ENCODE peak calls at places on chromosomes 3 and 15, in four cellular contexts. One of them, this sample, is unnamed.
A peak's percentile ranks its signal among the peaks of the same experiment; 100 is the strongest.

GRCh38 chr3:31391150-31391549 is 141.6 kb upstream of the STT3B start:
- DNase-seq in astrocyte of the cerebellum: no peak
- DNase-seq in PC-9: no peak
- DNase-seq in right atrium auricular region: no peak
- DNase-seq in this sample: no peak

GRCh38 chr3:55721716-55722484 is 234.8 kb upstream of the WNT5A start:
- DNase-seq in astrocyte of the cerebellum: peak; percentile 33
- DNase-seq in right atrium auricular region: no peak
- DNase-seq in PC-9: peak; percentile 53
- DNase-seq in this sample: no peak

GRCh38 chr15:35963316-35963715 is 417.4 kb upstream of the DPH6 start:
- DNase-seq in PC-9: no peak
- DNase-seq in right atrium auricular region: no peak
- DNase-seq in astrocyte of the cerebellum: no peak
- DNase-seq in this sample: peak; percentile 55

GRCh38 chr3:51934991-51935885 is 6.5 kb downstream of the RRP9 start:
- DNase-seq in PC-9: no peak
- DNase-seq in astrocyte of the cerebellum: no peak
- DNase-seq in right atrium auricular region: peak; percentile 55
- DNase-seq in this sample: no peak

GRCh38 chr3:194250104-194251002 is 100.8 kb downstream of the CPN2 start:
- DNase-seq in astrocyte of the cerebellum: no peak
- DNase-seq in right atrium auricular region: no peak
- DNase-seq in PC-9: no peak
- DNase-seq in this sample: no peak

GRCh38 chr3:166837535-166837934 is 542.6 kb downstream of the ZBBX start:
- DNase-seq in PC-9: no peak
- DNase-seq in astrocyte of the cerebellum: no peak
- DNase-seq in right atrium auricular region: no peak
- DNase-seq in this sample: no peak

GRCh38 chr3:133269393-133269792 is 130.5 kb upstream of the BFSP2 start:
- DNase-seq in astrocyte of the cerebellum: no peak
- DNase-seq in right atrium auricular region: no peak
- DNase-seq in PC-9: no peak
- DNase-seq in this sample: no peak

GRCh38 chr15:98727115-98728040 is 79.0 kb downstream of the IGF1R start:
- DNase-seq in right atrium auricular region: peak; percentile 96
- DNase-seq in PC-9: peak; percentile 97
- DNase-seq in astrocyte of the cerebellum: peak; percentile 87
- DNase-seq in this sample: peak; percentile 78

GRCh38 chr3:81713018-81713417 is 48.4 kb downstream of the GBE1 start:
- DNase-seq in astrocyte of the cerebellum: no peak
- DNase-seq in right atrium auricular region: no peak
- DNase-seq in PC-9: no peak
- DNase-seq in this sample: no peak

GRCh38 chr3:33146791-33147445 is 33.1 kb downstream of the CRTAP start:
- DNase-seq in right atrium auricular region: no peak
- DNase-seq in astrocyte of the cerebellum: peak; percentile 67
- DNase-seq in PC-9: no peak
- DNase-seq in this sample: peak; percentile 73

GRCh38 chr15:58761010-58761388 is 10.1 kb upstream of the MINDY2 start:
- DNase-seq in right atrium auricular region: no peak
- DNase-seq in astrocyte of the cerebellum: no peak
- DNase-seq in PC-9: no peak
- DNase-seq in this sample: no peak

GRCh38 chr3:162224736-162225135 is 728.1 kb downstream of the OTOL1 start:
- DNase-seq in PC-9: no peak
- DNase-seq in right atrium auricular region: no peak
- DNase-seq in astrocyte of the cerebellum: no peak
- DNase-seq in this sample: peak; percentile 28

GRCh38 chr15:64685230-64685886 is 90.0 kb downstream of the RBPMS2 start:
- DNase-seq in right atrium auricular region: no peak
- DNase-seq in PC-9: no peak
- DNase-seq in astrocyte of the cerebellum: no peak
- DNase-seq in this sample: no peak

GRCh38 chr15:72342385-72342784 is 22.4 kb upstream of the CELF6 start:
- DNase-seq in PC-9: no peak
- DNase-seq in astrocyte of the cerebellum: no peak
- DNase-seq in right atrium auricular region: no peak
- DNase-seq in this sample: no peak

GRCh38 chr3:107068980-107069379 is 308.3 kb upstream of the CCDC54 start:
- DNase-seq in right atrium auricular region: no peak
- DNase-seq in PC-9: no peak
- DNase-seq in astrocyte of the cerebellum: peak; percentile 70
- DNase-seq in this sample: peak; percentile 97

DNA sequence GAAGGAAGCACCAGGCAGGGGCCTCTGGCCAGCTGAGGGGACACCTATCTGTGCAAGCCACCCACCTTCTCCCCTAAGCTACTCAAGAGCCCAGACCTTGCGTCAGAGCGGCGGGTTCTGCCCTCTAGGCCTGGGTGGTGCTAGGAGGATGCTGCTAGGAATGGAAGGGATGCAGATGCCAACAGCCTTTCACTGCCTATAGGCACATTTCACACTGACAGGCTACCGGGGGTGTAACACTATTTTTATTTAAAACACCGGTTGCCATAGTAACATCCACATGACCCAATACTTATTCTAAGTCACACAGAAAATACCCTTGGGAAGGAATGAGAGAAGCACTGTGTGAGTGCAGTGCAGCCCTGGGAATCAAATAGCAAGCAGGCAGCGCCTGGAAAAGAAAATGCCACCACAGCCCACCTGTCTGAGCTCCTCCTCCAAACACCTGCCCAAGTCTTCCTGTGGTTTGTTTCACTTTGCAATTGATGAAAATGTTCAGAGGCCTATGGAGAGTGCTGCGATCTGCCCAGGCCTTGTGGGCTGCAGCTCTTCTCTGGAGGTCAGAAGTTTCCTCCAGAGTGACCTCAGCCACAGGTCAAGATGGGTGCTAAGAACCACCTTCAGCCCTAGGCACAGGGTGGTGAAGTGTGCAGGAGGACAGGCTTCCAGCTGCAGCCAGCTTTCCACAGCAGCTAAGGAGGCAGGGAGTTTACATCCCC is 113.5 kb upstream of the TOPAZ1 start:
- DNase-seq in astrocyte of the cerebellum: no peak
- DNase-seq in right atrium auricular region: no peak
- DNase-seq in PC-9: no peak
- DNase-seq in this sample: no peak
- H3K4me3 ChIP-seq in astrocyte of the cerebellum: no peak overlapping the region
- H3K4me3 ChIP-seq in right atrium auricular region: no peak overlapping the region
- H3K4me3 ChIP-seq in PC-9: no peak overlapping the region
- H3K4me3 ChIP-seq in this sample: no peak overlapping the region

GRCh38 chr15:68208641-68209240 is 3.6 kb upstream of the CALML4 start:
- DNase-seq in astrocyte of the cerebellum: no peak
- DNase-seq in PC-9: no peak
- DNase-seq in right atrium auricular region: no peak
- DNase-seq in this sample: no peak
- H3K4me3 ChIP-seq in astrocyte of the cerebellum: no peak overlapping the region
- H3K4me3 ChIP-seq in PC-9: no peak overlapping the region
- H3K4me3 ChIP-seq in right atrium auricular region: no peak overlapping the region
- H3K4me3 ChIP-seq in this sample: no peak overlapping the region

GRCh38 chr15:55254916-55255679 is 34.5 kb downstream of the RAB27A start:
- DNase-seq in right atrium auricular region: no peak
- DNase-seq in astrocyte of the cerebellum: no peak
- DNase-seq in PC-9: no peak
- DNase-seq in this sample: no peak
- H3K4me3 ChIP-seq in right atrium auricular region: no peak overlapping the region
- H3K4me3 ChIP-seq in astrocyte of the cerebellum: no peak overlapping the region
- H3K4me3 ChIP-seq in PC-9: no peak overlapping the region
- H3K4me3 ChIP-seq in this sample: no peak overlapping the region

GRCh38 chr15:90664650-90665287 is 52.4 kb upstream of the BLM start:
- DNase-seq in right atrium auricular region: no peak
- DNase-seq in astrocyte of the cerebellum: no peak
- DNase-seq in PC-9: peak; percentile 11
- DNase-seq in this sample: no peak

GRCh38 chr15:90666135-90666909 is 50.8 kb upstream of the BLM start:
- DNase-seq in PC-9: no peak
- DNase-seq in astrocyte of the cerebellum: no peak
- DNase-seq in right atrium auricular region: no peak
- DNase-seq in this sample: no peak

GRCh38 chr15:90667063-90667754 is 49.9 kb upstream of the BLM start:
- DNase-seq in astrocyte of the cerebellum: no peak
- DNase-seq in right atrium auricular region: no peak
- DNase-seq in PC-9: peak; percentile 9
- DNase-seq in this sample: no peak

GRCh38 chr15:90660195-90660995 is 56.8 kb upstream of the BLM start:
- DNase-seq in right atrium auricular region: peak; percentile 88
- DNase-seq in astrocyte of the cerebellum: peak; percentile 73
- DNase-seq in PC-9: peak; percentile 69
- DNase-seq in this sample: peak; percentile 70

GRCh38 chr15:90665288-90666134 is 51.6 kb upstream of the BLM start:
- DNase-seq in right atrium auricular region: peak; percentile 66
- DNase-seq in PC-9: peak; percentile 69
- DNase-seq in astrocyte of the cerebellum: no peak
- DNase-seq in this sample: no peak
- H3K4me3 ChIP-seq in right atrium auricular region: peak overlapping the region; percentile 78
- H3K4me3 ChIP-seq in PC-9: peak overlapping the region; percentile 75
- H3K4me3 ChIP-seq in astrocyte of the cerebellum: peak overlapping the region; percentile 57
- H3K4me3 ChIP-seq in this sample: peak overlapping the region; percentile 64

This sample was measured in skeletal muscle cell.